ENCODE peak calls at places on chromosomes 5 and 9, in four cellular contexts. J is left ventricle myocardium inferior, O is neural progenitor cell, S is IMR-90. X is an unnamed sample. For H3K4me1, the result is how much of the 10 kb centered on the place peaks cover.

GRCh38 chr5:174045470-174046025 is at the start of gene NSG2:
- DNase-seq in J (peak), O (peak), S (peak), X (peak)

GRCh38 chr9:135077497-135078200 is 9.8 kb upstream of the OLFM1 start:
- DNase-seq in J (no peak), O (peak), S (no peak), X (peak)

GRCh38 chr9:124392855-124393460 is 22.3 kb downstream of the PSMB7 start:
- DNase-seq in J (no peak), O (peak), S (peak), X (no peak)

GRCh38 chr5:150155258-150156032 is at the start of gene PDGFRB:
- DNase-seq in J (peak), O (peak), S (peak), X (peak)

GRCh38 chr9:80041821-80042220 is 470.1 kb downstream of the TLE4 start:
- DNase-seq in J (no peak), O (no peak), S (no peak), X (no peak)

GRCh38 chr9:13502503-13502902 is 223.0 kb upstream of the MPDZ start:
- DNase-seq in J (peak), O (no peak), S (no peak), X (no peak)

GRCh38 chr5:112799661-112800060 is 61.4 kb upstream of the SRP19 start:
- DNase-seq in J (no peak), O (no peak), S (no peak), X (no peak)

GRCh38 chr5:5941486-5941885 is 436.9 kb downstream of the MED10 start:
- DNase-seq in J (no peak), O (no peak), S (no peak), X (no peak)

GRCh38 chr9:129568560-129569505 is 52.1 kb downstream of the C9orf50 start:
- DNase-seq in J (peak), O (peak), S (no peak), X (no peak)

GRCh38 chr5:72036951-72037350 is 70.3 kb upstream of the MAP1B start:
- DNase-seq in J (no peak), O (peak), S (peak), X (no peak)

GRCh38 chr5:74619308-74619707 is 21.2 kb downstream of the ENC1 start:
- DNase-seq in J (no peak), O (no peak), S (no peak), X (no peak)

GRCh38 chr9:131320031-131320685 is 30.6 kb downstream of the PLPP7 start:
- DNase-seq in J (peak), O (no peak), S (no peak), X (no peak)

GRCh38 chr5:14407051-14407450 is 174.5 kb upstream of the OTULINL start:
- DNase-seq in J (no peak), O (no peak), S (no peak), X (no peak)

GRCh38 chr5:14406554-14406849 is 175.1 kb upstream of the OTULINL start:
- DNase-seq in J (no peak), O (no peak), S (peak), X (no peak)

GRCh38 chr5:14405706-14406553 is 175.7 kb upstream of the OTULINL start:
- DNase-seq in J (no peak), O (no peak), S (no peak), X (no peak)

GRCh38 chr5:14407746-14408175 is 173.8 kb upstream of the OTULINL start:
- DNase-seq in J (no peak), O (no peak), S (no peak), X (peak)

GRCh38 chr5:14405267-14405666 is 176.3 kb upstream of the OTULINL start:
- DNase-seq in J (no peak), O (peak), S (no peak), X (no peak)
- H3K4me1 ChIP-seq in J (under half), O (under half), S (under half), X (under half)

GRCh38 chr5:94396687-94397086 is 221.7 kb downstream of the KIAA0825 start:
- DNase-seq in J (no peak), O (no peak), S (no peak), X (no peak)

GRCh38 chr5:94391996-94392395 is 226.4 kb downstream of the KIAA0825 start:
- DNase-seq in J (no peak), O (no peak), S (no peak), X (no peak)

GRCh38 chr5:94397508-94397907 is 220.9 kb downstream of the KIAA0825 start:
- DNase-seq in J (no peak), O (no peak), S (no peak), X (no peak)

GRCh38 chr5:94389515-94389899 is 228.9 kb downstream of the KIAA0825 start:
- DNase-seq in J (no peak), O (no peak), S (no peak), X (no peak)

GRCh38 chr5:94395468-94395867 is 222.9 kb downstream of the KIAA0825 start:
- DNase-seq in J (no peak), O (no peak), S (no peak), X (no peak)
- TF ChIP-seq CTCF in J (no peak), O (no peak), S (no peak), X (no peak)

GRCh38 chr9:127562841-127563523 is 49.1 kb upstream of the STXBP1 start:
- DNase-seq in J (no peak), O (no peak), S (peak), X (no peak)
- H3K4me1 ChIP-seq in J (half or more), O (under half), S (half or more), X (under half)

GRCh38 chr5:134177197-134178171 is 734 bp upstream of the SKP1 start:
- DNase-seq in J (no peak), O (peak), S (peak), X (no peak)

GRCh38 chr5:134171972-134172371 is 4.8 kb downstream of the SKP1 start:
- DNase-seq in J (no peak), O (no peak), S (no peak), X (peak)

GRCh38 chr5:134174841-134175839 is 1.6 kb downstream of the SKP1 start:
- DNase-seq in J (no peak), O (peak), S (peak), X (no peak)

GRCh38 chr5:134175874-134176522 is 752 bp downstream of the SKP1 start:
- DNase-seq in J (peak), O (no peak), S (peak), X (peak)

DNA sequence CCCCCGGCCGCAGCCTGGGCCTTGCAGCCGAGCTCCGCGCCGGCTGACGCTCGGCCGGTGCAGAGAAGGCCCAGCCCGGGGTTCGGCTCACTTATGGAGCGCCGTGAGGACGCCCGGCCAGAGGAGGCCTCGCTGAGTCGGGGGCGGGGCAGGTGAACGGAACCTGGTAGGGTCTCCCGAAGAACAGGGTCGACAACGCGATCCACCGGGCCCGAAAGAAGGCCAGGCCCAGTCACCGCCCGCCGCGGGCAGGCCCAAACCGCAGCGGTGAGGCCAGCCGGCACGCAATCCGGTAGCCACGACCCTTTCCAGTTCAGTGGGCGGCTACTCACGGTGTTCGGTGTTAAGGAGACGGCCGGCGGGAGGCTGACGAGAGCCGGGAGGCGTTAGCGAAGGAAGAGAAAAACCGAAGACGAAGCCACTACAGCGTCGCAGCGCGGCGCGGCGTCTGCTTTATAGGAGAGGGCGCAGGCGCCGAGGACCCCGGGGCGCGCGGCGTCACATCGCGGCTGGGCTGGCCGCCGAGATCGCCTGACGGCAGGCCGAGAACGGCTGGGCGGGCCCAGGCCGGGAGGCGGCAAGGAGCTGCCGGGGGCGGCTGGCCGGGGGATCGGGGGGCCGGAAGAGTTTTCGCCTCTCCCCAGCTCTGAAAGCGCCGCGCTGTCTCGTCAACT is at the start of gene SKP1:
- DNase-seq in J (peak), O (peak), S (peak), X (peak)
- TF ChIP-seq CTCF in J (no peak), O (no peak), S (no peak), X (no peak)

GRCh38 chr9:98146101-98146991 is 27.3 kb upstream of the TRIM14 start:
- DNase-seq in J (peak), O (peak), S (peak), X (peak)
- H3K4me1 ChIP-seq in J (under half), O (under half), S (under half), X (under half)

GRCh38 chr5:12269164-12269563 is 364.9 kb upstream of the CTNND2 start:
- DNase-seq in J (no peak), O (no peak), S (no peak), X (no peak)

GRCh38 chr5:12274236-12274635 is 370.0 kb upstream of the CTNND2 start:
- DNase-seq in J (no peak), O (no peak), S (no peak), X (no peak)

GRCh38 chr5:12270914-12271313 is 366.7 kb upstream of the CTNND2 start:
- DNase-seq in J (no peak), O (no peak), S (no peak), X (no peak)

GRCh38 chr5:12277504-12278192 is 373.4 kb upstream of the CTNND2 start:
- DNase-seq in J (no peak), O (no peak), S (no peak), X (no peak)

DNA sequence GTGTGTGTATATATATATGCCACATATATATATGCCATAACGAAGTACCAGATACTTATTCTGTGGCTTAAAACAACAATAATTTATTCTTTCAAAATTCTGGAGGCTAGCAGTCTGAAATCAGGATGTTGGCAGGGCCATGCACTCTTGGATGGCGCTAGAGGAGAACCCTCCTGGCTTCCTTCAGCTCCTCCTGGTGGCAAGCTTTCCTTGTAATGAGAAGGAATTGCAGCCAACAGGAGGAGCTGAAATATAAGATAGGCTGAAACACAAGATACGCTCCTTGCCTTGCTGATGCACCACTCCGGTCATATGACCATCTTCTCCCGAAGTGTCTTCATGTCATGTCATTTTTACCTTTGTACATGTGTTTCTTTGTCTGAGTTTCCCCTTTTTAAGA is 368.1 kb upstream of the CTNND2 start:
- DNase-seq in J (no peak), O (peak), S (no peak), X (no peak)
- TF ChIP-seq CTCF in J (no peak), O (peak), S (no peak), X (no peak)